ENCODE peak calls at places on chromosomes 5 and 9, in six cellular contexts. One of them, this sample, is unnamed.
A peak's percentile ranks its signal among the peaks of the same experiment; 100 is the strongest.

GRCh38 chr9:76137941-76138340 is 247.5 kb downstream of the PCSK5 start:
- DNase-seq in cardiac muscle cell: no peak
- DNase-seq in A549: no peak
- DNase-seq in right cardiac atrium: no peak
- DNase-seq in PC-9: no peak
- DNase-seq in endothelial cell of umbilical vein: no peak
- DNase-seq in this sample: no peak

GRCh38 chr9:99824378-99825157 is 2.9 kb downstream of the NR4A3 start:
- DNase-seq in endothelial cell of umbilical vein: peak; percentile 12
- DNase-seq in right cardiac atrium: peak; percentile 63
- DNase-seq in PC-9: peak; percentile 34
- DNase-seq in cardiac muscle cell: peak; percentile 63
- DNase-seq in A549: peak; percentile 34
- DNase-seq in this sample: peak; percentile 29

GRCh38 chr5:67163863-67164595 is 32.6 kb downstream of the CD180 start:
- DNase-seq in A549: no peak
- DNase-seq in PC-9: no peak
- DNase-seq in cardiac muscle cell: no peak
- DNase-seq in right cardiac atrium: peak; percentile 48
- DNase-seq in endothelial cell of umbilical vein: no peak
- DNase-seq in this sample: no peak

GRCh38 chr9:93597871-93598646 is 21.7 kb downstream of the PHF2 start:
- DNase-seq in PC-9: no peak
- DNase-seq in endothelial cell of umbilical vein: no peak
- DNase-seq in A549: no peak
- DNase-seq in cardiac muscle cell: no peak
- DNase-seq in right cardiac atrium: peak; percentile 14
- DNase-seq in this sample: no peak

GRCh38 chr9:70594546-70594945 is 180.1 kb upstream of the KLF9 start:
- DNase-seq in cardiac muscle cell: no peak
- DNase-seq in A549: no peak
- DNase-seq in PC-9: no peak
- DNase-seq in endothelial cell of umbilical vein: no peak
- DNase-seq in right cardiac atrium: no peak
- DNase-seq in this sample: no peak

GRCh38 chr9:104276709-104277245 is 182.7 kb downstream of the SMC2 start:
- DNase-seq in cardiac muscle cell: no peak
- DNase-seq in endothelial cell of umbilical vein: no peak
- DNase-seq in right cardiac atrium: no peak
- DNase-seq in PC-9: no peak
- DNase-seq in A549: no peak
- DNase-seq in this sample: no peak

GRCh38 chr9:69946800-69947437 is 96.7 kb upstream of the MAMDC2 start:
- DNase-seq in cardiac muscle cell: no peak
- DNase-seq in A549: peak; percentile 12
- DNase-seq in right cardiac atrium: no peak
- DNase-seq in endothelial cell of umbilical vein: peak; percentile 74
- DNase-seq in PC-9: peak; percentile 34
- DNase-seq in this sample: peak; percentile 65

GRCh38 chr5:172417983-172418630 is 36.2 kb downstream of the SH3PXD2B start:
- DNase-seq in PC-9: no peak
- DNase-seq in endothelial cell of umbilical vein: peak; percentile 80
- DNase-seq in right cardiac atrium: peak; percentile 96
- DNase-seq in cardiac muscle cell: no peak
- DNase-seq in A549: no peak
- DNase-seq in this sample: peak; percentile 92

GRCh38 chr9:108743901-108744371 is 111.8 kb downstream of the ACTL7B start:
- DNase-seq in PC-9: peak; percentile 70
- DNase-seq in right cardiac atrium: no peak
- DNase-seq in A549: no peak
- DNase-seq in endothelial cell of umbilical vein: no peak
- DNase-seq in cardiac muscle cell: peak; percentile 43
- DNase-seq in this sample: peak; percentile 85

GRCh38 chr5:173624276-173624675 is 7.8 kb upstream of the BOD1 start:
- DNase-seq in endothelial cell of umbilical vein: no peak
- DNase-seq in right cardiac atrium: no peak
- DNase-seq in PC-9: no peak
- DNase-seq in cardiac muscle cell: no peak
- DNase-seq in A549: no peak
- DNase-seq in this sample: no peak

GRCh38 chr5:173065155-173065554 is 9.0 kb downstream of the CREBRF start:
- DNase-seq in cardiac muscle cell: no peak
- DNase-seq in right cardiac atrium: no peak
- DNase-seq in PC-9: no peak
- DNase-seq in endothelial cell of umbilical vein: no peak
- DNase-seq in A549: no peak
- DNase-seq in this sample: no peak

GRCh38 chr9:84371737-84372136 is 31.2 kb upstream of the SLC28A3 start:
- DNase-seq in right cardiac atrium: no peak
- DNase-seq in cardiac muscle cell: no peak
- DNase-seq in A549: no peak
- DNase-seq in PC-9: peak; percentile 35
- DNase-seq in endothelial cell of umbilical vein: no peak
- DNase-seq in this sample: peak; percentile 70

DNA sequence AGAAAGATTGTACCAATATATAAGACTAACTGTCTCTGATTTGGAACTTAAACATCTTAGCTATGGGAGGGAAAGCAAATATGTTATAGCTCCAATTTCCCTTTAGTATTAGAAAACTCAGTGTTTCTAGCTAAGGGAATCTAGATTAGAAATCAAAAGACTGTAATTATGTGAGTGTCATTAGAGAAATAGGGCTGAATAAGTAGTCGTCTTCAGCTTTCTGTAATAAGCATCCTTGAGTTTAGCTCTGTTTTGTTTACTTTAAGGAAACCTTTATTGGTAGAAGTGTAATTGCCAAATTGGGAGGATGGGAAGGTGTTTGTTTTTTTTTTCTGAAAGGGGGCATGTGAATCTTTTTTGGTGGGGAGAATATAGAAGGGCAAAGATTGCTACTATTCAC is 5.2 kb downstream of the DMXL1 start:
- DNase-seq in right cardiac atrium: no peak
- DNase-seq in A549: no peak
- DNase-seq in cardiac muscle cell: no peak
- DNase-seq in PC-9: no peak
- DNase-seq in endothelial cell of umbilical vein: no peak
- DNase-seq in this sample: no peak
- H3K4me1 ChIP-seq in right cardiac atrium: peaks cover 2% of the 10 kb centered on the region
- H3K4me1 ChIP-seq in A549: peaks cover 14% of the 10 kb centered on the region
- H3K4me1 ChIP-seq in cardiac muscle cell: peaks cover 26% of the 10 kb centered on the region
- H3K4me1 ChIP-seq in PC-9: peaks cover 16% of the 10 kb centered on the region
- H3K4me1 ChIP-seq in endothelial cell of umbilical vein: peaks cover 4% of the 10 kb centered on the region
- H3K4me1 ChIP-seq in this sample: peaks cover 8% of the 10 kb centered on the region

GRCh38 chr5:31987985-31988710 is 186.0 kb downstream of the GOLPH3 start:
- DNase-seq in A549: peak; percentile 26
- DNase-seq in PC-9: no peak
- DNase-seq in right cardiac atrium: no peak
- DNase-seq in endothelial cell of umbilical vein: no peak
- DNase-seq in cardiac muscle cell: no peak
- DNase-seq in this sample: peak; percentile 93
- H3K4me1 ChIP-seq in A549: peaks cover 39% of the 10 kb centered on the region
- H3K4me1 ChIP-seq in PC-9: no peaks in the 10 kb centered on the region
- H3K4me1 ChIP-seq in right cardiac atrium: peaks cover 9% of the 10 kb centered on the region
- H3K4me1 ChIP-seq in endothelial cell of umbilical vein: no peaks in the 10 kb centered on the region
- H3K4me1 ChIP-seq in cardiac muscle cell: no peaks in the 10 kb centered on the region
- H3K4me1 ChIP-seq in this sample: peaks cover 36% of the 10 kb centered on the region

DNA sequence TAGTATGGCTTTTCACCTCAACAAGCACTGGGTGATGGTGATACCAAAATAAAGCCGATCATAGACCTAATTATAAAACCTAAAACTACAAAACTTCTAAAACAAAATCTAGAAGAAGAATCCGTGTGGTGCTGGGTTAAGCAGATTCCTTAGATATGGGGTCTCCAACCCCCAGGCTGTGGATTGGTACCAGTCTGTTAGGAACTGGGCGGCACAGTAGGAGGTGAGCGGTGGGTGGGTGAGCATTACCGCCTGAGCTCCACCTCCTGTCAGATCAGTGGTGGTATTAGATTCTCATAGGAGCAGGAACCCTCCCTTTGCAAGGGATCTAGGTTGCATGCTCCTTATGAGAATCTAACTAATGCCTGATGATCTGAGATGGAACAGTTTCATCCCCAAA is 33.2 kb downstream of the MRPS27 start:
- DNase-seq in A549: no peak
- DNase-seq in endothelial cell of umbilical vein: no peak
- DNase-seq in cardiac muscle cell: no peak
- DNase-seq in right cardiac atrium: no peak
- DNase-seq in PC-9: no peak
- DNase-seq in this sample: no peak
- H3K4me1 ChIP-seq in A549: peaks cover 20% of the 10 kb centered on the region
- H3K4me1 ChIP-seq in endothelial cell of umbilical vein: peaks cover 18% of the 10 kb centered on the region
- H3K4me1 ChIP-seq in cardiac muscle cell: peaks cover 29% of the 10 kb centered on the region
- H3K4me1 ChIP-seq in right cardiac atrium: peaks cover 6% of the 10 kb centered on the region
- H3K4me1 ChIP-seq in PC-9: peaks cover 15% of the 10 kb centered on the region
- H3K4me1 ChIP-seq in this sample: no peaks in the 10 kb centered on the region

GRCh38 chr5:150658699-150659265 is 2.3 kb upstream of the MYOZ3 start:
- DNase-seq in A549: no peak
- DNase-seq in cardiac muscle cell: peak; percentile 59
- DNase-seq in endothelial cell of umbilical vein: peak; percentile 26
- DNase-seq in PC-9: no peak
- DNase-seq in right cardiac atrium: no peak
- DNase-seq in this sample: no peak
- H3K4me1 ChIP-seq in A549: peaks cover 21% of the 10 kb centered on the region
- H3K4me1 ChIP-seq in cardiac muscle cell: peaks cover 19% of the 10 kb centered on the region
- H3K4me1 ChIP-seq in endothelial cell of umbilical vein: no peaks in the 10 kb centered on the region
- H3K4me1 ChIP-seq in PC-9: no peaks in the 10 kb centered on the region
- H3K4me1 ChIP-seq in right cardiac atrium: peaks cover 13% of the 10 kb centered on the region
- H3K4me1 ChIP-seq in this sample: peaks cover 4% of the 10 kb centered on the region

DNA sequence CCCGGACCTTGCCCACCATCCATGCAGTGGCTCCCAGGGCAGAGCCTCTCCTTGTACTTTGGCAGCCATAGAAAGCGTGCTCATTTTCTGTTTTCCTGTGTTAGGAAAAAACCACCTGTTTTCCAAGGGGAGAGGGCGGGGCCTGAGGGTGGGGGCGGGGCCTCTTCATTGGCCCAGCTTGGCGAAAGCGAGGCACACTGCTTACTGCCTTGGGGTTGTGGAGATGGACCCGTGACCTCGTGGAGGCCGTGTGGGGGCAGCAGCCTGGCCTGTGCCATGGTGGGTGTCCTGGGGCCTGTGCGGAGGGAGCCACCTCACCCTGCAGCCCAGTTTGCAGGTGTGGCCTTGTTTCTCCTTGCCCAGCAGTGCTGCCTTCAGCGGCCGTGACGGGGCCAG is 4.4 kb upstream of the TOR4A start:
- DNase-seq in cardiac muscle cell: no peak
- DNase-seq in A549: no peak
- DNase-seq in right cardiac atrium: no peak
- DNase-seq in PC-9: no peak
- DNase-seq in endothelial cell of umbilical vein: no peak
- DNase-seq in this sample: no peak
- H3K4me1 ChIP-seq in cardiac muscle cell: peaks cover 25% of the 10 kb centered on the region
- H3K4me1 ChIP-seq in A549: peaks cover 41% of the 10 kb centered on the region
- H3K4me1 ChIP-seq in right cardiac atrium: peaks cover 15% of the 10 kb centered on the region
- H3K4me1 ChIP-seq in PC-9: peaks cover 12% of the 10 kb centered on the region
- H3K4me1 ChIP-seq in endothelial cell of umbilical vein: peaks cover 30% of the 10 kb centered on the region
- H3K4me1 ChIP-seq in this sample: peaks cover 6% of the 10 kb centered on the region

GRCh38 chr9:94975480-94976452 is 249.3 kb downstream of the AOPEP start:
- DNase-seq in A549: no peak
- DNase-seq in endothelial cell of umbilical vein: no peak
- DNase-seq in PC-9: no peak
- DNase-seq in right cardiac atrium: no peak
- DNase-seq in cardiac muscle cell: no peak
- DNase-seq in this sample: no peak
- H3K4me1 ChIP-seq in A549: peaks cover 33% of the 10 kb centered on the region
- H3K4me1 ChIP-seq in endothelial cell of umbilical vein: peaks cover 8% of the 10 kb centered on the region
- H3K4me1 ChIP-seq in PC-9: no peaks in the 10 kb centered on the region
- H3K4me1 ChIP-seq in right cardiac atrium: peaks cover 3% of the 10 kb centered on the region
- H3K4me1 ChIP-seq in cardiac muscle cell: peaks cover 54% of the 10 kb centered on the region
- H3K4me1 ChIP-seq in this sample: no peaks in the 10 kb centered on the region

GRCh38 chr5:124736814-124737186 is 9.6 kb downstream of the ZNF608 start:
- DNase-seq in A549: no peak
- DNase-seq in cardiac muscle cell: no peak
- DNase-seq in endothelial cell of umbilical vein: no peak
- DNase-seq in PC-9: no peak
- DNase-seq in right cardiac atrium: no peak
- DNase-seq in this sample: no peak

GRCh38 chr5:124732891-124733670 is 13.4 kb downstream of the ZNF608 start:
- DNase-seq in endothelial cell of umbilical vein: no peak
- DNase-seq in PC-9: no peak
- DNase-seq in right cardiac atrium: no peak
- DNase-seq in A549: no peak
- DNase-seq in cardiac muscle cell: no peak
- DNase-seq in this sample: no peak

GRCh38 chr5:124735169-124735858 is 11.1 kb downstream of the ZNF608 start:
- DNase-seq in cardiac muscle cell: peak; percentile 80
- DNase-seq in endothelial cell of umbilical vein: no peak
- DNase-seq in A549: no peak
- DNase-seq in right cardiac atrium: peak; percentile 64
- DNase-seq in PC-9: no peak
- DNase-seq in this sample: no peak

GRCh38 chr5:124736111-124736813 is 10.2 kb downstream of the ZNF608 start:
- DNase-seq in endothelial cell of umbilical vein: no peak
- DNase-seq in right cardiac atrium: no peak
- DNase-seq in cardiac muscle cell: no peak
- DNase-seq in PC-9: no peak
- DNase-seq in A549: no peak
- DNase-seq in this sample: no peak

GRCh38 chr5:124734574-124735168 is 11.8 kb downstream of the ZNF608 start:
- DNase-seq in endothelial cell of umbilical vein: no peak
- DNase-seq in A549: no peak
- DNase-seq in PC-9: no peak
- DNase-seq in right cardiac atrium: no peak
- DNase-seq in cardiac muscle cell: no peak
- DNase-seq in this sample: no peak
- H3K4me1 ChIP-seq in endothelial cell of umbilical vein: peaks cover 3% of the 10 kb centered on the region
- H3K4me1 ChIP-seq in A549: peaks cover 2% of the 10 kb centered on the region
- H3K4me1 ChIP-seq in PC-9: no peaks in the 10 kb centered on the region
- H3K4me1 ChIP-seq in right cardiac atrium: peaks cover 2% of the 10 kb centered on the region
- H3K4me1 ChIP-seq in cardiac muscle cell: peaks cover 85% of the 10 kb centered on the region
- H3K4me1 ChIP-seq in this sample: no peaks in the 10 kb centered on the region

This sample was measured in foreskin keratinocyte.